ENCODE peak calls at places on chromosomes 4 and X, in five cellular contexts. M is colonic mucosa, R is BE2C, L is endothelial cell of umbilical vein, B is tibial nerve. S is an unnamed sample. For H3K4me1 and H3K27me3, the result is how much of the 10 kb centered on the place peaks cover.

GRCh38 chrX:9659571-9660195 is 106.0 kb downstream of the GPR143 start:
- DNase-seq in M (no peak), R (no peak), L (no peak), B (no peak), S (no peak)

GRCh38 chrX:154714925-154715324 is 36.0 kb downstream of the GAB3 start:
- DNase-seq in M (peak), R (peak), L (peak), B (peak), S (peak)

GRCh38 chr4:164779811-164780216 is 25.9 kb downstream of the SMIM31 start:
- DNase-seq in M (peak), R (peak), L (peak), B (no peak), S (peak)

GRCh38 chr4:122152699-122153328 is 683 bp downstream of the BLTP1 start:
- DNase-seq in M (peak), R (peak), L (peak), B (peak), S (peak)

GRCh38 chr4:169484485-169484884 is 127.9 kb downstream of the NEK1 start:
- DNase-seq in M (no peak), R (no peak), L (no peak), B (no peak), S (peak)

GRCh38 chr4:145775406-145775805 is 95.5 kb downstream of the C4orf51 start:
- DNase-seq in M (no peak), R (no peak), L (no peak), B (no peak), S (no peak)

GRCh38 chr4:158446106-158446505 is 75.6 kb upstream of the RXFP1 start:
- DNase-seq in M (no peak), R (no peak), L (no peak), B (no peak), S (no peak)

GRCh38 chr4:150080875-150081274 is 2.6 kb downstream of the DCLK2 start:
- DNase-seq in M (no peak), R (no peak), L (no peak), B (no peak), S (no peak)

GRCh38 chr4:18039113-18039512 is 17.6 kb upstream of the LCORL start:
- DNase-seq in M (no peak), R (no peak), L (no peak), B (no peak), S (no peak)

GRCh38 chr4:41573458-41574129 is 35.6 kb downstream of the LIMCH1 start:
- DNase-seq in M (no peak), R (no peak), L (no peak), B (no peak), S (no peak)

GRCh38 chr4:26116057-26116456 is 202.0 kb downstream of the SMIM20 start:
- DNase-seq in M (no peak), R (no peak), L (no peak), B (no peak), S (no peak)

GRCh38 chrX:63275127-63275526 is 76.0 kb downstream of the SPIN4 start:
- DNase-seq in M (peak), R (peak), L (peak), B (no peak), S (peak)

GRCh38 chrX:43860646-43861370 is 21.4 kb downstream of the MAOB start:
- DNase-seq in M (no peak), R (no peak), L (peak), B (peak), S (no peak)

GRCh38 chrX:36383491-36383890 is 464.0 kb downstream of the CFAP47 start:
- DNase-seq in M (no peak), R (no peak), L (no peak), B (no peak), S (no peak)

GRCh38 chrX:74519870-74520269 is 94.6 kb downstream of the RLIM start:
- DNase-seq in M (no peak), R (no peak), L (no peak), B (no peak), S (no peak)

GRCh38 chr4:106583567-106583966 is 215.0 kb upstream of the GIMD1 start:
- DNase-seq in M (no peak), R (no peak), L (peak), B (no peak), S (no peak)

GRCh38 chrX:48520976-48521352 is 644 bp upstream of the EBP start:
- DNase-seq in M (no peak), R (no peak), L (no peak), B (no peak), S (no peak)

GRCh38 chr4:133129237-133129636 is 19.9 kb upstream of the PCDH10 start:
- DNase-seq in M (no peak), R (no peak), L (no peak), B (no peak), S (no peak)

GRCh38 chrX:153445856-153446635 is at the start of gene TREX2:
- DNase-seq in M (no peak), R (no peak), L (no peak), B (no peak), S (no peak)

GRCh38 chrX:50072110-50072509 is 128.7 kb downstream of the AKAP4 start:
- DNase-seq in M (no peak), R (no peak), L (no peak), B (no peak), S (no peak)

GRCh38 chr4:102007959-102008425 is 217.5 kb downstream of the BANK1 start:
- DNase-seq in M (no peak), R (no peak), L (no peak), B (no peak), S (no peak)

GRCh38 chr4:125317526-125317880 is 2.7 kb downstream of the FAT4 start:
- DNase-seq in M (peak), R (peak), L (no peak), B (peak), S (peak)

GRCh38 chr4:41287005-41287404 is 30.3 kb downstream of the UCHL1 start:
- DNase-seq in M (no peak), R (no peak), L (peak), B (no peak), S (no peak)

GRCh38 chr4:105093975-105094374 is 52.7 kb upstream of the TET2 start:
- DNase-seq in M (no peak), R (no peak), L (peak), B (no peak), S (no peak)

GRCh38 chrX:130682990-130683389 is 220.0 kb downstream of the ENOX2 start:
- DNase-seq in M (no peak), R (no peak), L (no peak), B (no peak), S (no peak)

GRCh38 chrX:119735467-119735866 is 22.9 kb upstream of the SOWAHD start:
- DNase-seq in M (no peak), R (peak), L (no peak), B (no peak), S (no peak)

GRCh38 chr4:133152330-133152791 is 3.3 kb downstream of the PCDH10 start:
- DNase-seq in M (no peak), R (peak), L (no peak), B (no peak), S (no peak)

GRCh38 chrX:80879916-80880315 is 70.2 kb upstream of the BRWD3 start:
- DNase-seq in M (no peak), R (no peak), L (no peak), B (no peak), S (no peak)

GRCh38 chr4:47383829-47384427 is 79.6 kb downstream of the COMMD8 start:
- DNase-seq in M (no peak), R (no peak), L (peak), B (no peak), S (no peak)

GRCh38 chr4:25377572-25377882 is 464 bp downstream of the ANAPC4 start:
- DNase-seq in M (no peak), R (no peak), L (peak), B (no peak), S (no peak)

GRCh38 chrX:120570201-120570600 is 9.4 kb upstream of the CUL4B start:
- DNase-seq in M (no peak), R (no peak), L (no peak), B (no peak), S (no peak)

GRCh38 chr4:54400802-54401201 is 171.7 kb downstream of the PDGFRA start:
- DNase-seq in M (no peak), R (no peak), L (peak), B (no peak), S (no peak)

GRCh38 chr4:23773884-23774636 is 115.8 kb downstream of the PPARGC1A start:
- DNase-seq in M (no peak), R (no peak), L (no peak), B (no peak), S (no peak)

GRCh38 chrX:17497193-17497592 is 122.2 kb downstream of the NHS start:
- DNase-seq in M (no peak), R (no peak), L (no peak), B (no peak), S (no peak)

GRCh38 chrX:101206471-101206870 is 13.1 kb upstream of the DRP2 start:
- DNase-seq in M (no peak), R (no peak), L (peak), B (no peak), S (no peak)

GRCh38 chrX:39309018-39309620 is 507.9 kb downstream of the MID1IP1 start:
- DNase-seq in M (no peak), R (no peak), L (peak), B (peak), S (no peak)

DNA sequence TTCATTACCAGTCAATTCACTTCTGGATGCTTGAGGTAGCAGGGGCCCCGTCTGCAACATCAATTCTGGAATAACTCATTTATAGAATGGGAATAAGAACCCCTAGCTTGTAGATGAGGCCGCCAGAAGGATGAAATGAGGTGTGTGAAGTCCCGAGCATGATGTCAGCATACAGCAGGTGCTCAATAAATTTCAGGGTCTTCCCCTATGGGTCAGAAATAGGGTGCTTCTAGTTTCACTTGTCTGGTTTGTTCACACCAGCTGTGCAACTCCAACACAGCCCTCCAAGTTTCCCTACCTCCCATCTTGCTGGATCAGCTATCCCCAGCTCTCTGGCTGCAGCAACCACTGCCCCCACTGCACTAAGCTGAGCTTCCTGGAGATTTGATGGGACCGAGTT is 13.5 kb downstream of the SLC2A9 start:
- DNase-seq in M (no peak), R (no peak), L (no peak), B (no peak), S (no peak)
- H3K4me1 ChIP-seq in M (under half), R (under half), L (under half), B (under half), S (under half)

GRCh38 chr4:4874254-4874653 is 14.8 kb downstream of the MSX1 start:
- DNase-seq in M (no peak), R (no peak), L (no peak), B (no peak), S (no peak)
- H3K27me3 ChIP-seq in M (under half), R (half or more), L (half or more), B (half or more), S (under half)

GRCh38 chr4:112266823-112267222 is 18.9 kb downstream of the TIFA start:
- DNase-seq in M (no peak), R (no peak), L (peak), B (no peak), S (no peak)
- TF ChIP-seq CTCF in M (peak), R (peak), L (peak), B (peak), S (peak)

DNA sequence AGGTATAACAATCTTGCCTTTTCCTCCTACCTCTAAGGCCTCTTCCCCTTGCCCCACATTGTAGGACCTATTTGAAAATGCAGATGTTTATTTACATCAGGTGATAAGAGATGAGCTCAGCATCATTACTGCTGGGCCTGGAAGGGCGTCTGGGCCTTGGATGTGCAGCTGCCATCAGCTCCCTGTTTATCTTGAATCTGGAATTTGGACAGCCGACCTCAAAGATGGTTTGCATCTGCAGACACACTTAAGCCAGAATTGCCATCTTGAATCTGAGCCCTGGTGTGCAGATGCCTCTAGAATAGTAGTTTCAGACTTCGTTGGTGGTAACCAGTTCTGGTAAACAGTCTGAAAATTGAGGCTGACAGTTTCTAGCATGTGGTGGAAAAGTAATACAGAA is 59.0 kb downstream of the FAM193A start:
- DNase-seq in M (no peak), R (peak), L (no peak), B (no peak), S (no peak)
- H3K4me1 ChIP-seq in M (under half), R (half or more), L (under half), B (under half), S (half or more)

DNA sequence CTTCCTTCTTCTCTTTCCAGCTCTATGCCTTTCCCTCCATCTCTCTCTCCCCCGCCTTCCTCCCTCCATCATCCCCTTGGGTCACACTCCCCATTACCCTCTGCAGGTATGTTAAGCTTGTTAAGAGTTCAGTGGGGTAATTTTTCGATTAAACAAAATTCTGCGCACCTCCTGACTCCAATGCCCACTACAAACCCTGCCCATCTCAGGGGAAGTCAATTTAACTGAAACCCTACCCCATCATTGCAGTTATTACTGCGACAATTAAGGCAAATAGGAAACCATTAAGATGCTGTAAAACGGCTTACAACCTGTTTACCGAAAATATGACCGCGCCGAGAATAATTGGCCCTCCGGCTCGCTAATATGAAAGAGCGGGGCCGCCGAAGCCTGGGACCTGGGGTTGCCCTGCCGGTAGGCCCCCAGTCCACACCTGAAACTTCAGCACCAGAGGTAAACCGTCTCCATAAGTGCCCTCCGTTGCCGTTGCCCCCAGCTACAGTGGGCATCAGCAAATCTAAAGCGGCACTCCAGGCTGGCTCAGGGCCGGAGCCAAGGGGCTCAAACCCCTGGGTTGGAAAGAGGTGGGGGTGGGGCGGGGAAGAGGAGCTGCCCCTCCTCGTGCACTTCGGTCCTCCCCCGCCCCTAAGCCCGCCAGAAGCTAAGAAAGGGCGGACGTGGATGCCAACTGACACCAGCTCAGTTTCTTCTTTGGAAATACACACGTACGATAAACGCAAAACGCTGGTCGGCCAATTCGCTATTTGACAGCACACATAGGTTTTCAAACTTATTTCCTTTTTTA is 4.8 kb downstream of the ARX start:
- DNase-seq in M (no peak), R (no peak), L (no peak), B (no peak), S (no peak)
- H3K27me3 ChIP-seq in M (half or more), R (half or more), L (half or more), B (half or more), S (under half)

GRCh38 chr4:55827582-55827981 is 8.0 kb downstream of the EXOC1L start:
- DNase-seq in M (no peak), R (no peak), L (no peak), B (no peak), S (no peak)
- TF ChIP-seq CTCF in M (no peak), R (no peak), L (no peak), B (no peak), S (no peak)

GRCh38 chr4:153467154-153467896 is 1.2 kb downstream of the TMEM131L start:
- DNase-seq in M (peak), R (peak), L (peak), B (no peak), S (peak)
- H3K4me1 ChIP-seq in M (under half), R (under half), L (under half), B (under half), S (under half)

DNA sequence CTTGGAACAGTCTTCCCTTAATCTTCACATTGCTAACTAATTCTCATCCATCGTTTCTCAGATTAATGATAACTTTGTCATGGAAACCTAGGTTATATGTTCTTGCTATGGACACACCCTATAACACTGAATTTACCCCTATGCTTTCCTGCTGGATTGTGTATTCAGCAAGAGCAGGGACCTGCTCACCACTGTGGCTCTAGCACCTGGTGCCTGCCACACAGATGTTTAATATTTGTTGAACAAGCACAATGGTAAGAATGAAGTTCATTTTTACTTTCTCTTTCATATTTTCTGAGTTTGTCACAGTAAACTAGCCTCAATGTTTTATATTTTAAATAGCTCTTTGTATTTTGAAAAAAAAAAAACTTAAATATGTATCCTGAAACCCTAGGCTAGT is 734.0 kb upstream of the DIAPH2 start:
- DNase-seq in M (no peak), R (no peak), L (no peak), B (no peak), S (no peak)
- H3K27me3 ChIP-seq in M (under half), R (under half), L (under half), B (under half), S (under half)

S was measured in testis.